ENCODE peak calls at places on chromosomes 7 and 10, in seven cellular contexts. G, M, W, F, J, L and K are unnamed samples.

GRCh38 chr7:120554960-120555571 is 282.1 kb downstream of the KCND2 start:
- DNase-seq in J (peak; percentile 28), L (peak; percentile 13), M (peak; percentile 47), W (peak; percentile 51), G (peak; percentile 39), F (peak; percentile 75), K (no peak)

GRCh38 chr7:66903360-66904062 is 17.5 kb upstream of the TMEM248 start:
- DNase-seq in G (no peak), L (no peak), F (no peak), M (no peak), J (no peak), W (no peak), K (no peak)

GRCh38 chr7:114819629-114820362 is 102.1 kb upstream of the MDFIC start:
- DNase-seq in F (no peak), M (peak; percentile 67), G (no peak), J (peak; percentile 99), L (no peak), W (no peak), K (no peak)

GRCh38 chr7:156639426-156640256 is 933 bp upstream of the RNF32 start:
- DNase-seq in G (no peak), J (no peak), F (no peak), W (peak; percentile 86), M (no peak), L (no peak), K (no peak)

GRCh38 chr10:78451592-78451991 is 417.9 kb downstream of the RPS24 start:
- DNase-seq in F (no peak), G (no peak), W (no peak), J (no peak), M (no peak), L (peak; percentile 35), K (no peak)

GRCh38 chr7:27262121-27262520 is 19.5 kb downstream of the EVX1 start:
- DNase-seq in W (no peak), F (no peak), M (no peak), J (no peak), L (no peak), G (no peak), K (no peak)

GRCh38 chr7:14988941-14989340 is 86.4 kb upstream of the DGKB start:
- DNase-seq in F (peak; percentile 17), G (no peak), M (no peak), L (no peak), W (no peak), J (no peak), K (no peak)

GRCh38 chr7:95205821-95206220 is 118.5 kb downstream of the PON1 start:
- DNase-seq in W (no peak), M (no peak), F (no peak), G (no peak), J (peak; percentile 17), L (no peak), K (no peak)

GRCh38 chr10:96833220-96834001 is 1.3 kb downstream of the LCOR start:
- DNase-seq in L (peak; percentile 15), F (peak; percentile 53), W (peak; percentile 43), J (peak; percentile 39), M (peak; percentile 19), G (peak; percentile 31), K (peak; percentile 27)

GRCh38 chr7:113083834-113084498 is 2.7 kb downstream of the GPR85 start:
- DNase-seq in L (no peak), W (no peak), J (no peak), F (no peak), M (no peak), G (no peak), K (no peak)

GRCh38 chr7:158683541-158683940 is 21.1 kb downstream of the NCAPG2 start:
- DNase-seq in F (no peak), W (no peak), J (no peak), G (no peak), M (no peak), L (no peak), K (no peak)

GRCh38 chr7:94907026-94907419 is 371 bp upstream of the PPP1R9A start:
- DNase-seq in F (no peak), L (no peak), G (no peak), W (no peak), M (no peak), J (no peak), K (no peak)

GRCh38 chr7:113730309-113730955 is 188.4 kb downstream of the PPP1R3A start:
- DNase-seq in M (no peak), W (no peak), G (no peak), L (no peak), J (peak; percentile 79), F (no peak), K (no peak)

GRCh38 chr10:132763545-132763944 is 22.4 kb downstream of the NKX6-2 start:
- DNase-seq in G (no peak), W (no peak), J (no peak), L (no peak), F (no peak), M (no peak), K (no peak)

GRCh38 chr7:138828302-138828701 is 30.3 kb upstream of the ATP6V0A4 start:
- DNase-seq in M (no peak), W (no peak), G (no peak), L (no peak), F (no peak), J (peak; percentile 3), K (no peak)

GRCh38 chr10:124736491-124737136 is 7.6 kb downstream of the FAM53B start:
- DNase-seq in G (no peak), L (peak; percentile 87), F (peak; percentile 62), M (peak; percentile 61), J (peak; percentile 65), W (no peak), K (no peak)

GRCh38 chr10:48694371-48695030 is 9.8 kb downstream of the WDFY4 start:
- DNase-seq in L (no peak), G (no peak), M (no peak), F (no peak), W (no peak), J (no peak), K (no peak)

GRCh38 chr10:97517778-97518561 is 19.2 kb downstream of the UBTD1 start:
- DNase-seq in W (no peak), M (peak; percentile 65), G (no peak), J (peak; percentile 71), L (no peak), F (no peak), K (no peak)

DNA sequence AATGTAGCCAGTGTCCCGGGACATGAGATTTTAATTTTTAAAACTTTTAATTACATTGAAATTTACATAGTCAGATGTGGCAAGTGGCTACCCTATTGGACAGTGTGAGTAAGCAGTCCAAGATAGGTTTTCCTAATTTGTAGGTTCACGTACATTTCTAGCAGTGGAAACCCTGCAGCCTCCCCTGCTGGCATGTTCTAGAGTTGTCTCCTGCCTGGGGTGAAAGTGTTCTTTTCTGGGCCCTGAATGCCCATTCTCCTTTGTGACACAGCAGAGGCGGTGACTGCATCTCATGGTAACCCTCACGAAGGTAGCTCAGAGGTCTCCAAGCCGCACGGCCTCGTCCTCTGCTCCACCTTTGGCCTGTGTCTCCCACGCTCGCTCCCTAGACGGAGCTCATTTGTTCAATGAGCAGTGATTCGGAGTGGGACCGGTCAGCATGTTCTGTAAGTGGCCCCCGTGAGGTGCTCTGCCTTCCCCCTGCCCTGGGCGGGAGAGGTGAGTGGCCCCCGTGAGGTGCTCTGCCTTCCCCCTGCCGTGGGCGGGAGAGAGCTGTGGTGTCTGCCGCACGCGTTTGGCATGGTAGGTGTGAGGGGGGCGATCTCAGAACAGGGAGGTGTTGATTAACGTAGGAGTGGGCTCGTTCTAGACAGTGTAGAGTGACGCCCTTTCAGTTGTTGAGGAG is 18.0 kb downstream of the WDR37 start:
- DNase-seq in G (no peak), M (no peak), F (no peak), J (no peak), L (no peak), W (no peak), K (no peak)
- TF ChIP-seq CTCF in G (peak; percentile 34), M (no peak), F (peak; percentile 19), J (no peak), L (no peak), W (no peak), K (peak; percentile 49)

DNA sequence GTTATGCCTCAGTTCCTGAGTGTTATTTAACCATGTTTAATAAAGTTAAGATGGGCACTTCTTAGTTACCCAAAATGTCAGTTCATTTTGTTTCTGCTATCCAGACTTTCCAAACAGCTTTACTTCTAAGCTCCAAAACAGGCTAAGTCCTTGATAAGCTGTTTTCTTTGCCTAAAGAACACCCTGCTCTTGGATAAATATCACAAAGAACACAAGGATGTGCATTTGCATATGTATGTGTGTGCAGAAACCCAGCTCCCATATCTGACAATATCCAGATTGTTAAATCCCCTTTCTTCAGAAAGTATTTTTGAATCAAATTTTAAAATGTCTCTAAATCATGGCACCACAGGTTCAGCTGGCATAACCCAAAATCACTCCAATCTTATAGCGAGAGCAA is 19.6 kb downstream of the FAM13C start:
- DNase-seq in L (no peak), G (no peak), M (no peak), J (no peak), W (no peak), F (no peak), K (no peak)
- TF ChIP-seq CTCF in L (no peak), G (no peak), M (no peak), J (no peak), W (no peak), F (no peak), K (no peak)

DNA sequence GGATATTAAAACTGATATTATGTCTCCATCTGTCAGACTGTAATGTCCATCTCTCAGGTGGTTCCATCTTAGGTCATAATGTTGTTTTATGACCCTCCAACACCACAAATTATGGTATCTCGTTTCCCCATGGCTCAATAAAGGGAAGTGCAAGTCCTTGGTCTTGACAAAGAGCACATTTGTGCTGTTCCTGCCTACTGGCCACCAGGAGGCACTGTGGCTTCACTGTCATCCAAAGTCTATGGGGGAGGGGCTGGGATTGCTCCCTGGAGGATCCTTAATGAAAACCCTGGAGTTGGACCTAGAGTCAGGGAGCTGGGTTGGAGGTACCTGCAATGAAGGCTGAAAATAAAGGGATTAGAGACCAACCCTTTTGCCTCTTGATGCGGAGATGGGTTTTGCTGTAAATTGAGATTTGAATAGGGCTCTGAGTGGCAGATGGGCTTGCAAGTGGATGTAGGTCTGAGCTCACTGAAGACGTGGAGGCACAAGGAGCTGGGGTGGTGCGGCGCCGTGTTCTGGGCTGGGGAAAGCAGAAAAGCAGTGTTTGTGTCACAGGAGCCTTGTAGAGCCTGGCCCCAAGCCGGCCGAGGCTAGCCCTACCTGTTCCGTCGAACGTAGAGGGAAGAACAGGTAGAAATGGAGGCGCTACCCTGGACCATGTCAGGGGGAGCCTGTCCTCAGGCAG is 180.5 kb upstream of the PRSS58 start:
- DNase-seq in M (no peak), L (no peak), W (no peak), G (peak; percentile 33), J (peak; percentile 37), F (peak; percentile 57), K (no peak)
- TF ChIP-seq CTCF in M (peak; percentile 78), L (peak; percentile 41), W (peak; percentile 54), G (peak; percentile 88), J (peak; percentile 97), F (peak; percentile 81), K (peak; percentile 34)

DNA sequence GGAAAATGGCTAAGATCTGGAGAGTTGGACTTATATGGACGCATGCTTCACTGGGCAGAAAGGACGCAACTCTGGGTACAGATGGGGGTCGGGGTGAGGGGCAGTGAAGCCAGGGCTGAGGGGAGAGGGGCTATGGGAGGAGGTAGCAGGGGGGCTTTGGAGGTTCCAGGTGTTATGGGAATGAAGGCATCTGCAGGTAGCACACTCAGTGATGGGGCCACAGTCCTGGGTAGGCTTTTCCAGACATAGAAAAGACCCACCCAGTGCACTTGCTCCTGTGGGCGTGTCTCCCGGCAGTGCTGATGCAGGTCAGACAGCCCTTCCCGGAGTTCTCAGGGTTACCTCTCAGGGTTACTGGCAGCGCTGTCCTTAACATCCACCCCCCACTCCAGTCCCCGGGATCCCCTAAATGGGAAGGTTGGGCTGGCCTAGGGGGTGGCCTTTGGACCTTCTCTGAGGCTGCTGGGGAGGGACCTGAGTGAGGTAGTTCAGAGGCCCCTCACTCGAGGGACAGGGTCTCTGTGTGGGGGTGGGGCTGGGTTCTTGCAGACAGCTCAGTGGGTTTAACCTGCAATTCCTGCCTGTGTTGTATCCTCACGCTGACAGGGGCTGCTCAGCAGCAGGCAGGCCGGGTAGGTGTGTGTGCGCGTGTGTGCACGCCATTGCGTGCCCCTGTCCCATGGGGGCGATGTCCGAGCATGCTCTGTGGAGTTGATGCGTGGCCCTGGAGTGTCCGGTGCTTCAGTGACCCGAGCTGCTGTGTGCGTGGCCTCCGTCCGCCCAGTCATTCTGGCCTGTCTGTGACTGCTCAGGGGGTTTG is 6.2 kb downstream of the ZYX start:
- DNase-seq in W (no peak), G (no peak), M (no peak), J (no peak), L (no peak), F (no peak), K (no peak)
- TF ChIP-seq CTCF in W (peak; percentile 34), G (no peak), M (no peak), J (no peak), L (no peak), F (peak; percentile 12), K (no peak)